ENCODE peak calls at places on chromosomes 7 and 10, in eight cellular contexts. I is stimulated activated CD4-positive, alpha-beta T cell treated with anti-CD3 and anti-CD28 coated beads, Interleukin-1b, Interleukin-23, amount 100 ng/mL, for 4 hours; W is pancreas; H is bronchial epithelial cell; O is activated T-helper 2 cell treated with anti-CD3 and anti-CD28 coated beads, Interferon-gamma antibody, Interleukin-2, Interleukin-4, amounts not matched to agents 10 μg/mL and 5 μg/mL and 100 μg/mL, durations not matched to agents 14 hours and 24 hours and 36 hours; K is NCI-H1436; T is omental fat pad; R is choroid plexus epithelial cell. A is an unnamed sample.
A peak's percentile ranks its signal among the peaks of the same experiment; 100 is the strongest.

GRCh38 chr10:133400624-133401424 is 6.9 kb downstream of the MTG1 start:
- DNase-seq in O (peak; percentile 14), K (no peak), I (no peak), H (no peak), T (no peak), R (peak; percentile 18), W (no peak), A (peak; percentile 47)

GRCh38 chr7:129222064-129222463 is 2.8 kb upstream of the AHCYL2 start:
- DNase-seq in O (no peak), I (no peak), K (peak; percentile 60), W (no peak), H (no peak), R (peak; percentile 46), T (no peak), A (no peak)

GRCh38 chr10:66747451-66747850 is 178.4 kb upstream of the LRRTM3 start:
- DNase-seq in H (peak; percentile 57), W (no peak), R (peak; percentile 82), I (no peak), T (no peak), O (no peak), K (no peak), A (no peak)

GRCh38 chr7:69893915-69894314 is 295.6 kb downstream of the AUTS2 start:
- DNase-seq in T (no peak), R (peak; percentile 35), O (no peak), I (no peak), K (peak; percentile 27), H (no peak), W (no peak), A (no peak)

GRCh38 chr7:11668727-11669126 is 163.3 kb downstream of the THSD7A start:
- DNase-seq in K (no peak), W (no peak), O (no peak), I (no peak), T (no peak), H (no peak), R (no peak), A (no peak)

GRCh38 chr10:102235598-102235920 is 5.8 kb downstream of the PITX3 start:
- DNase-seq in O (no peak), I (no peak), T (no peak), W (no peak), K (no peak), R (peak; percentile 27), H (peak; percentile 88), A (no peak)

GRCh38 chr10:3886666-3887251 is 101.8 kb upstream of the KLF6 start:
- DNase-seq in W (peak; percentile 52), R (peak; percentile 99), K (no peak), I (no peak), O (no peak), H (peak; percentile 95), T (no peak), A (no peak)

GRCh38 chr10:7957591-7957990 is 96.9 kb upstream of the GATA3 start:
- DNase-seq in T (no peak), W (no peak), K (no peak), R (no peak), O (no peak), I (no peak), H (no peak), A (no peak)

GRCh38 chr7:19175241-19175640 is 30.0 kb upstream of the FERD3L start:
- DNase-seq in K (no peak), I (no peak), H (no peak), R (no peak), O (no peak), T (no peak), W (no peak), A (no peak)

GRCh38 chr10:6694447-6695155 is 114.5 kb upstream of the PRKCQ start:
- DNase-seq in I (no peak), T (no peak), K (no peak), W (no peak), H (peak; percentile 33), O (no peak), R (no peak), A (no peak)

GRCh38 chr10:100883322-100883821 is 29.4 kb upstream of the SLF2 start:
- DNase-seq in T (no peak), H (no peak), O (no peak), I (no peak), K (no peak), W (no peak), R (no peak), A (peak; percentile 75)

GRCh38 chr7:235576-236395 is 43.4 kb downstream of the FAM20C start:
- DNase-seq in O (no peak), T (no peak), R (no peak), I (no peak), W (peak; percentile 83), K (no peak), H (no peak), A (no peak)

GRCh38 chr7:31735991-31736982 is 49.3 kb downstream of the PPP1R17 start:
- DNase-seq in R (peak; percentile 73), T (peak; percentile 25), K (peak; percentile 46), H (peak; percentile 46), W (peak; percentile 46), O (peak; percentile 8), I (no peak), A (no peak)

GRCh38 chr7:11786186-11786585 is 45.8 kb downstream of the THSD7A start:
- DNase-seq in R (peak; percentile 85), W (no peak), K (no peak), O (no peak), T (no peak), H (peak; percentile 87), I (no peak), A (no peak)

A was measured in mesenteric fat pad.